ENCODE peak calls at places on chromosomes 12 and 14, in seven cellular contexts. O is activated CD8-positive, alpha-beta memory T cell treated with anti-CD3 and anti-CD28 coated beads for 48 hours; U is tibial artery; B is cardiac fibroblast; M is T-helper 17 cell; H is kidney glomerular epithelial cell; S is left lung. Q is an unnamed sample.

GRCh38 chr12:80100566-80100965 is 1.2 kb downstream of the OTOGL start:
- DNase-seq in O (no peak), U (no peak), M (no peak), B (no peak), S (no peak), H (peak), Q (no peak)

GRCh38 chr14:24079521-24080141 is 8.3 kb downstream of the CPNE6 start:
- DNase-seq in O (no peak), M (no peak), S (no peak), H (no peak), U (no peak), B (no peak), Q (no peak)

GRCh38 chr14:55152052-55152753 is 23.2 kb downstream of the LGALS3 start:
- DNase-seq in M (no peak), H (no peak), B (peak), S (no peak), O (no peak), U (no peak), Q (no peak)

GRCh38 chr12:3185260-3185870 is 108.2 kb downstream of the TSPAN9 start:
- DNase-seq in O (no peak), B (no peak), U (no peak), M (no peak), H (no peak), S (no peak), Q (peak)

GRCh38 chr12:51631591-51631990 is 40.6 kb downstream of the SCN8A start:
- DNase-seq in S (no peak), B (peak), M (no peak), U (no peak), O (no peak), H (peak), Q (no peak)

GRCh38 chr12:121008347-121009098 is 7.8 kb downstream of the C12orf43 start:
- DNase-seq in H (no peak), M (no peak), S (no peak), U (no peak), B (no peak), O (no peak), Q (no peak)

GRCh38 chr12:102438047-102438822 is 42.1 kb downstream of the IGF1 start:
- DNase-seq in O (no peak), B (peak), M (no peak), U (no peak), H (no peak), S (no peak), Q (no peak)

GRCh38 chr12:110993425-110993824 is 73.0 kb upstream of the MYL2 start:
- DNase-seq in U (no peak), B (peak), S (no peak), O (no peak), M (no peak), H (no peak), Q (no peak)

GRCh38 chr14:24441485-24441884 is 1.1 kb downstream of the SDR39U1 start:
- DNase-seq in M (no peak), U (no peak), B (no peak), S (no peak), O (no peak), H (no peak), Q (no peak)

GRCh38 chr14:74645735-74646134 is 33.7 kb upstream of the LTBP2 start:
- DNase-seq in U (no peak), M (no peak), H (no peak), B (no peak), O (no peak), S (no peak), Q (no peak)

GRCh38 chr12:75944097-75944904 is 87.3 kb downstream of the PHLDA1 start:
- DNase-seq in M (no peak), H (peak), U (no peak), S (no peak), O (no peak), B (peak), Q (no peak)

GRCh38 chr14:85248881-85249635 is 280.9 kb upstream of the FLRT2 start:
- DNase-seq in B (peak), M (no peak), H (no peak), S (no peak), O (no peak), U (peak), Q (no peak)

GRCh38 chr12:67991158-67991557 is 1.9 kb downstream of the IFNG-AS1 start:
- DNase-seq in B (no peak), S (no peak), H (no peak), U (no peak), O (no peak), M (no peak), Q (no peak)

GRCh38 chr12:27973487-27973890 is 956 bp upstream of the PTHLH start:
- DNase-seq in O (no peak), U (no peak), B (peak), S (no peak), M (no peak), H (no peak), Q (no peak)

GRCh38 chr12:54663603-54664002 is 15.4 kb upstream of the DCD start:
- DNase-seq in O (no peak), B (no peak), S (no peak), H (no peak), M (no peak), U (no peak), Q (no peak)

GRCh38 chr14:94682061-94682516 is 69.9 kb downstream of the SERPINA3 start:
- DNase-seq in U (no peak), M (no peak), S (peak), O (no peak), B (no peak), H (no peak), Q (no peak)

GRCh38 chr12:127064207-127064606 is 1202.8 kb upstream of the TMEM132C start:
- DNase-seq in S (no peak), M (no peak), B (no peak), H (no peak), U (no peak), O (no peak), Q (no peak)

GRCh38 chr14:25042362-25043299 is 7.3 kb downstream of the STXBP6 start:
- DNase-seq in O (no peak), B (peak), S (no peak), M (no peak), U (no peak), H (peak), Q (no peak)

GRCh38 chr14:53368714-53369191 is 215.6 kb upstream of the DDHD1 start:
- DNase-seq in H (peak), U (no peak), S (no peak), B (peak), M (no peak), O (no peak), Q (no peak)